ENCODE peak calls at places on chromosomes 13 and 19, in six cellular contexts. One of them, this sample, is unnamed.

GRCh38 chr13:43675577-43675976 is 111.2 kb downstream of the ENOX1 start:
- DNase-seq in AG10803: no peak
- DNase-seq in stimulated activated CD8-positive, alpha-beta memory T cell treated with anti-CD3 and anti-CD28 coated beads, Interleukin-4, amount 100 ng/mL, for 1 hour: no peak
- DNase-seq in iPS-NIHi11: no peak
- DNase-seq in glutamatergic neuron: no peak
- DNase-seq in neural crest cell: no peak
- DNase-seq in this sample: no peak

GRCh38 chr13:90485441-90485840 is 862.0 kb upstream of the MIR17HG start:
- DNase-seq in AG10803: peak; percentile 92
- DNase-seq in stimulated activated CD8-positive, alpha-beta memory T cell treated with anti-CD3 and anti-CD28 coated beads, Interleukin-4, amount 100 ng/mL, for 1 hour: no peak
- DNase-seq in iPS-NIHi11: no peak
- DNase-seq in glutamatergic neuron: no peak
- DNase-seq in neural crest cell: no peak
- DNase-seq in this sample: no peak

GRCh38 chr19:19170053-19170945 is at the start of gene MEF2B:
- DNase-seq in AG10803: peak; percentile 41
- DNase-seq in stimulated activated CD8-positive, alpha-beta memory T cell treated with anti-CD3 and anti-CD28 coated beads, Interleukin-4, amount 100 ng/mL, for 1 hour: peak; percentile 38
- DNase-seq in iPS-NIHi11: peak; percentile 99
- DNase-seq in glutamatergic neuron: peak; percentile 89
- DNase-seq in neural crest cell: peak; percentile 71
- DNase-seq in this sample: peak; percentile 71

GRCh38 chr19:40184273-40184672 is 7.0 kb upstream of the MAP3K10 start:
- DNase-seq in AG10803: no peak
- DNase-seq in stimulated activated CD8-positive, alpha-beta memory T cell treated with anti-CD3 and anti-CD28 coated beads, Interleukin-4, amount 100 ng/mL, for 1 hour: no peak
- DNase-seq in iPS-NIHi11: no peak
- DNase-seq in glutamatergic neuron: no peak
- DNase-seq in neural crest cell: no peak
- DNase-seq in this sample: no peak

GRCh38 chr13:39603424-39603947 is 493 bp upstream of the LHFPL6 start:
- DNase-seq in AG10803: peak; percentile 29
- DNase-seq in stimulated activated CD8-positive, alpha-beta memory T cell treated with anti-CD3 and anti-CD28 coated beads, Interleukin-4, amount 100 ng/mL, for 1 hour: no peak
- DNase-seq in iPS-NIHi11: peak; percentile 33
- DNase-seq in glutamatergic neuron: no peak
- DNase-seq in neural crest cell: peak; percentile 16
- DNase-seq in this sample: no peak

GRCh38 chr19:32837531-32837930 is 32.0 kb downstream of the SLC7A9 start:
- DNase-seq in AG10803: no peak
- DNase-seq in stimulated activated CD8-positive, alpha-beta memory T cell treated with anti-CD3 and anti-CD28 coated beads, Interleukin-4, amount 100 ng/mL, for 1 hour: no peak
- DNase-seq in iPS-NIHi11: no peak
- DNase-seq in glutamatergic neuron: no peak
- DNase-seq in neural crest cell: no peak
- DNase-seq in this sample: no peak

GRCh38 chr19:8393871-8394250 is 3.7 kb downstream of the RAB11B start:
- DNase-seq in AG10803: no peak
- DNase-seq in stimulated activated CD8-positive, alpha-beta memory T cell treated with anti-CD3 and anti-CD28 coated beads, Interleukin-4, amount 100 ng/mL, for 1 hour: no peak
- DNase-seq in iPS-NIHi11: no peak
- DNase-seq in glutamatergic neuron: no peak
- DNase-seq in neural crest cell: no peak
- DNase-seq in this sample: no peak

GRCh38 chr13:43258771-43259170 is 235.4 kb downstream of the DNAJC15 start:
- DNase-seq in AG10803: no peak
- DNase-seq in stimulated activated CD8-positive, alpha-beta memory T cell treated with anti-CD3 and anti-CD28 coated beads, Interleukin-4, amount 100 ng/mL, for 1 hour: no peak
- DNase-seq in iPS-NIHi11: no peak
- DNase-seq in glutamatergic neuron: no peak
- DNase-seq in neural crest cell: no peak
- DNase-seq in this sample: no peak

GRCh38 chr13:85828094-85828684 is 29.0 kb upstream of the SLITRK6 start:
- DNase-seq in AG10803: peak; percentile 11
- DNase-seq in stimulated activated CD8-positive, alpha-beta memory T cell treated with anti-CD3 and anti-CD28 coated beads, Interleukin-4, amount 100 ng/mL, for 1 hour: no peak
- DNase-seq in iPS-NIHi11: peak; percentile 20
- DNase-seq in glutamatergic neuron: no peak
- DNase-seq in neural crest cell: no peak
- DNase-seq in this sample: no peak

GRCh38 chr13:100887729-100888151 is 213.1 kb upstream of the TMTC4 start:
- DNase-seq in AG10803: peak; percentile 85
- DNase-seq in stimulated activated CD8-positive, alpha-beta memory T cell treated with anti-CD3 and anti-CD28 coated beads, Interleukin-4, amount 100 ng/mL, for 1 hour: no peak
- DNase-seq in iPS-NIHi11: no peak
- DNase-seq in glutamatergic neuron: no peak
- DNase-seq in neural crest cell: no peak
- DNase-seq in this sample: no peak

GRCh38 chr13:110551284-110551683 is 10.2 kb downstream of the RAB20 start:
- DNase-seq in AG10803: no peak
- DNase-seq in stimulated activated CD8-positive, alpha-beta memory T cell treated with anti-CD3 and anti-CD28 coated beads, Interleukin-4, amount 100 ng/mL, for 1 hour: no peak
- DNase-seq in iPS-NIHi11: no peak
- DNase-seq in glutamatergic neuron: no peak
- DNase-seq in neural crest cell: no peak
- DNase-seq in this sample: no peak

GRCh38 chr13:50310734-50311133 is 295.5 kb downstream of the KCNRG start:
- DNase-seq in AG10803: no peak
- DNase-seq in stimulated activated CD8-positive, alpha-beta memory T cell treated with anti-CD3 and anti-CD28 coated beads, Interleukin-4, amount 100 ng/mL, for 1 hour: no peak
- DNase-seq in iPS-NIHi11: no peak
- DNase-seq in glutamatergic neuron: no peak
- DNase-seq in neural crest cell: no peak
- DNase-seq in this sample: no peak

GRCh38 chr13:34364633-34365032 is 546.7 kb downstream of the RFC3 start:
- DNase-seq in AG10803: peak; percentile 55
- DNase-seq in stimulated activated CD8-positive, alpha-beta memory T cell treated with anti-CD3 and anti-CD28 coated beads, Interleukin-4, amount 100 ng/mL, for 1 hour: no peak
- DNase-seq in iPS-NIHi11: no peak
- DNase-seq in glutamatergic neuron: no peak
- DNase-seq in neural crest cell: no peak
- DNase-seq in this sample: no peak

GRCh38 chr13:106129273-106129672 is 406.2 kb downstream of the EFNB2 start:
- DNase-seq in AG10803: no peak
- DNase-seq in stimulated activated CD8-positive, alpha-beta memory T cell treated with anti-CD3 and anti-CD28 coated beads, Interleukin-4, amount 100 ng/mL, for 1 hour: no peak
- DNase-seq in iPS-NIHi11: no peak
- DNase-seq in glutamatergic neuron: no peak
- DNase-seq in neural crest cell: no peak
- DNase-seq in this sample: no peak